ENCODE peak calls at places on chromosomes 11 and 22, in ten cellular contexts. A, N, V, K, M, Y, W, C, P and S are unnamed samples.

GRCh38 chr11:125262194-125262824 is 97.8 kb downstream of the PKNOX2 start:
- DNase-seq in A (no peak), N (no peak), V (no peak), K (no peak), M (no peak), Y (no peak), W (no peak), C (no peak), P (no peak), S (no peak)

GRCh38 chr11:27700351-27701261 is at the start of gene BDNF:
- DNase-seq in A (peak), N (peak), V (no peak), K (peak), M (peak), Y (peak), W (peak), C (peak), P (peak), S (peak)

GRCh38 chr11:46674463-46675287 is 25.7 kb downstream of the ARHGAP1 start:
- DNase-seq in A (peak), N (peak), V (no peak), K (no peak), M (peak), Y (peak), W (peak), C (no peak), P (peak), S (no peak)

GRCh38 chr11:68008381-68009337 is 1.5 kb upstream of the ALDH3B1 start:
- DNase-seq in A (no peak), N (no peak), V (peak), K (no peak), M (no peak), Y (peak), W (no peak), C (no peak), P (no peak), S (no peak)

GRCh38 chr11:33835143-33835878 is 56.6 kb downstream of the LMO2 start:
- DNase-seq in A (peak), N (no peak), V (no peak), K (peak), M (peak), Y (no peak), W (peak), C (peak), P (no peak), S (no peak)

GRCh38 chr11:19676508-19677379 is 35.9 kb upstream of the NAV2 start:
- DNase-seq in A (no peak), N (no peak), V (no peak), K (no peak), M (peak), Y (no peak), W (no peak), C (no peak), P (no peak), S (no peak)

GRCh38 chr11:17224727-17225126 is 16.9 kb upstream of the PIK3C2A start:
- DNase-seq in A (no peak), N (no peak), V (no peak), K (no peak), M (peak), Y (no peak), W (no peak), C (no peak), P (no peak), S (no peak)

GRCh38 chr11:125069796-125070195 is 6.7 kb downstream of the SLC37A2 start:
- DNase-seq in A (peak), N (no peak), V (no peak), K (no peak), M (peak), Y (peak), W (peak), C (no peak), P (no peak), S (no peak)

GRCh38 chr11:113529606-113530005 is 54.4 kb upstream of the DRD2 start:
- DNase-seq in A (no peak), N (no peak), V (no peak), K (no peak), M (no peak), Y (no peak), W (no peak), C (no peak), P (no peak), S (no peak)

GRCh38 chr11:10659339-10660216 is 34.0 kb downstream of the IRAG1 start:
- DNase-seq in A (peak), N (peak), V (no peak), K (peak), M (peak), Y (peak), W (peak), C (peak), P (no peak), S (no peak)

GRCh38 chr11:70371241-70371640 is 27.1 kb upstream of the CTTN start:
- DNase-seq in A (peak), N (no peak), V (no peak), K (no peak), M (no peak), Y (no peak), W (peak), C (no peak), P (no peak), S (no peak)

GRCh38 chr22:37260939-37261338 is 16.9 kb upstream of the RAC2 start:
- DNase-seq in A (peak), N (peak), V (peak), K (peak), M (peak), Y (peak), W (no peak), C (peak), P (peak), S (peak)

GRCh38 chr22:34067031-34067430 is 146.8 kb upstream of the LARGE1 start:
- DNase-seq in A (no peak), N (no peak), V (no peak), K (no peak), M (no peak), Y (no peak), W (no peak), C (no peak), P (no peak), S (no peak)

GRCh38 chr11:100870138-100870537 is 183.1 kb downstream of the ARHGAP42 start:
- DNase-seq in A (no peak), N (no peak), V (no peak), K (no peak), M (no peak), Y (no peak), W (no peak), C (no peak), P (no peak), S (no peak)

GRCh38 chr11:37504066-37504611 is 906.1 kb upstream of the RAG2 start:
- DNase-seq in A (peak), N (no peak), V (no peak), K (peak), M (peak), Y (no peak), W (peak), C (peak), P (no peak), S (peak)

GRCh38 chr22:49075150-49075549 is 752.5 kb downstream of the BRD1 start:
- DNase-seq in A (no peak), N (no peak), V (no peak), K (no peak), M (no peak), Y (peak), W (no peak), C (no peak), P (no peak), S (no peak)

GRCh38 chr22:45478108-45478771 is 24.4 kb upstream of the FBLN1 start:
- DNase-seq in A (peak), N (no peak), V (peak), K (peak), M (peak), Y (peak), W (peak), C (no peak), P (no peak), S (no peak)

GRCh38 chr11:75369846-75370245 is 18.4 kb upstream of the ARRB1 start:
- DNase-seq in A (no peak), N (no peak), V (no peak), K (no peak), M (no peak), Y (no peak), W (no peak), C (no peak), P (no peak), S (no peak)

GRCh38 chr22:46686221-46686872 is 51.7 kb downstream of the CERK start:
- DNase-seq in A (no peak), N (no peak), V (no peak), K (no peak), M (no peak), Y (no peak), W (no peak), C (no peak), P (no peak), S (no peak)

GRCh38 chr22:46682011-46682731 is 55.9 kb downstream of the CERK start:
- DNase-seq in A (no peak), N (no peak), V (no peak), K (no peak), M (no peak), Y (no peak), W (no peak), C (no peak), P (no peak), S (no peak)

GRCh38 chr22:46687460-46687859 is 50.6 kb downstream of the CERK start:
- DNase-seq in A (no peak), N (no peak), V (no peak), K (no peak), M (no peak), Y (no peak), W (no peak), C (no peak), P (no peak), S (no peak)

GRCh38 chr22:46687045-46687444 is 51.0 kb downstream of the CERK start:
- DNase-seq in A (no peak), N (no peak), V (no peak), K (no peak), M (no peak), Y (no peak), W (no peak), C (no peak), P (no peak), S (no peak)

GRCh38 chr22:46684706-46685105 is 53.3 kb downstream of the CERK start:
- DNase-seq in A (no peak), N (no peak), V (no peak), K (no peak), M (no peak), Y (no peak), W (no peak), C (peak), P (no peak), S (peak)
- TF ChIP-seq CTCF in A (no peak), N (no peak), V (no peak), K (no peak), M (no peak), Y (no peak), W (no peak), C (no peak), P (no peak), S (no peak)

GRCh38 chr11:61871158-61871597 is 20.2 kb downstream of the FADS3 start:
- DNase-seq in A (peak), N (peak), V (peak), K (peak), M (peak), Y (peak), W (peak), C (peak), P (peak), S (peak)
- TF ChIP-seq CTCF in A (peak), N (peak), V (peak), K (peak), M (peak), Y (peak), W (peak), C (peak), P (peak), S (peak)

DNA sequence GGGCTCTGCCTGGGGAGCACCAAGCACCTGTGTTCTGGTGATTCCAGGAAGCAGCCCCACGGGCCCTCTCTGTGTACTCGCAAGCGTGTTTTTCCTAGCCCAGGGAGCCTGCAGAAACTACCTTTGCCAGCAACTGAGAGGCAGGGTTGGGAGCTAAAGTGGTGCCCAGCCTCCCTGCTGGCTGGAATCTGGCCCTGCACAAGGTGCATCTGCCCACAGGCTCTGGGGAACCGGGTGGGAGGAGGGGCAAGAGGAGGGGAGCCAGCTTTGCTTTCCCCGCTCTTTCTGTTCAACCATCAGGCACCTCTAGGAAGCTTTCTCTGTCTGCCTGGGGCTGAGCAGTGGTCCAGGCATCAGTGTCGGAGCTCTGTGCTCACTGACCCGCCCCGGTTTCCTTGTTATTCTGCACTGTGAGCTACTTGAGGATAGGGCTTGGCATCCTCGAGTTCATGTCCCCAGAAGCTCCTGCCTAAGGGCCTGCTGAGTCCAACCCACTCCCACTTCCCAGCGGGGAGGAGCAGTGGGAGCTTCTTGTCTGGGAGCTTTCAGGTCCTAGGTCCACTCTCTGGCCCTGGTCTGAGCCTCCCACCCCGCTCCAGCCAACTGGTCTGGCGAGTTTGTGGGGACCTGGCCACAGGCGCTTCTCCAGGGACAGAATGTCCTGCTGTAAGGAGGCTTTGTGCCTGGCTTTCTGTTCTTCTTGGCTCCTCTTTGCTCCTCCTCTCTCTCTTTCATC is 14.9 kb downstream of the DAGLA start:
- DNase-seq in A (no peak), N (no peak), V (peak), K (no peak), M (no peak), Y (peak), W (no peak), C (no peak), P (no peak), S (no peak)
- TF ChIP-seq CTCF in A (peak), N (no peak), V (peak), K (peak), M (peak), Y (peak), W (peak), C (no peak), P (no peak), S (no peak)

GRCh38 chr11:66438504-66439466 is at the start of gene MRPL11:
- DNase-seq in A (peak), N (peak), V (peak), K (peak), M (peak), Y (peak), W (peak), C (peak), P (peak), S (peak)

GRCh38 chr11:66443602-66444001 is 5.0 kb upstream of the MRPL11 start:
- DNase-seq in A (peak), N (no peak), V (no peak), K (peak), M (peak), Y (no peak), W (peak), C (no peak), P (no peak), S (no peak)

GRCh38 chr11:66432597-66432996 is 6.1 kb downstream of the MRPL11 start:
- DNase-seq in A (no peak), N (no peak), V (no peak), K (no peak), M (no peak), Y (no peak), W (no peak), C (no peak), P (no peak), S (no peak)

DNA sequence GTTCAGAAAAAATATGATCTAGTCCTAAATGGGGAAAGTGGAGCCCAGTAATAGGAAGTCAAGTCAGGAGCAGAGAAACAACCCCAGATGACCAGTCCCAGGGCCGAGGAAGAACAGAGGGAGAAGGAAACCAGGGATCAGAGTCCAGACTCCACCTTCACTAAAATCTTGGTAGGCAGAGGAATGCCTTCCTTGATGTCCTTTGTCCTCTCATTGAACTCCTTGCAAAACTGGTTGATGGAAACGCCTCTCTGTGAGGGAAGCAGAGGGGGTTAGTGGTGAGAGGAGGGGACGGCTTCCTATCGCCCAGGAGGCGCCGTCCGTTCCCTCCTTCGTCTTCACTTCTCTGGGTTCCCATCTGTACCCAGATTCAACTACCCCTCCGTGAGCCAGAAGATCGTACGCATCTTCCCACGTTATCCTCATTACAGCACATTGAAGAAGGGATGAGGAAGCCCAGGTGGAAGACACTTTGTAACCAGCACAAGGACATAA is 592 bp downstream of the MRPL11 start:
- DNase-seq in A (no peak), N (no peak), V (no peak), K (no peak), M (no peak), Y (no peak), W (no peak), C (no peak), P (no peak), S (no peak)
- TF ChIP-seq CTCF in A (no peak), N (no peak), V (no peak), K (no peak), M (no peak), Y (no peak), W (no peak), C (no peak), P (no peak), S (no peak)

GRCh38 chr22:28103596-28103995 is 184.5 kb upstream of the PITPNB start:
- DNase-seq in A (no peak), N (no peak), V (no peak), K (no peak), M (peak), Y (no peak), W (no peak), C (no peak), P (no peak), S (no peak)

GRCh38 chr22:28105988-28106387 is 186.9 kb upstream of the PITPNB start:
- DNase-seq in A (no peak), N (peak), V (no peak), K (no peak), M (no peak), Y (no peak), W (no peak), C (no peak), P (no peak), S (no peak)

GRCh38 chr22:28102413-28102812 is 183.4 kb upstream of the PITPNB start:
- DNase-seq in A (no peak), N (no peak), V (no peak), K (no peak), M (no peak), Y (no peak), W (no peak), C (no peak), P (no peak), S (no peak)

GRCh38 chr22:28106601-28107000 is 187.5 kb upstream of the PITPNB start:
- DNase-seq in A (no peak), N (no peak), V (no peak), K (no peak), M (no peak), Y (no peak), W (no peak), C (no peak), P (no peak), S (no peak)

DNA sequence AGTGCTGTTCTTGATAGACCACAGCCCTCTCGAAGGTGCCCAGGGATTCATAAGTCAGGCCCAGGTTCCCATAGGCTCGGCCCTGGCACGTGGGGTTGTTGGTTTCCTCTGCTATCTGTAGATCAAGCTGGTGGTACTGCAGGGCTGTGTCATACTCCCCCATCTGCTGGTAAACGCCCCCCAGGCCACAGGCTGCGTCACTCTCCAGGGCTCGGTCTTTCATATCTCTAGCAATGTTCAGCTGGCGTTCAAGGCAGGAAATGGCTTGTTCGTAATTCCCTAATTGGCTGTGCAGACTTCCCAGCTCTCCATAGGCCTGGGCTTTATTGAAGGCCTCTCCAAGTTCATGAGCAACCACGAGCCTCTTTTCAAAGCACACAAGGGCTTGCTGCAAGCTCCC is 186.3 kb upstream of the PITPNB start:
- DNase-seq in A (no peak), N (no peak), V (no peak), K (no peak), M (peak), Y (no peak), W (no peak), C (no peak), P (no peak), S (no peak)
- TF ChIP-seq CTCF in A (no peak), N (no peak), V (no peak), K (no peak), M (no peak), Y (no peak), W (no peak), C (no peak), P (no peak), S (no peak)

GRCh38 chr11:43852057-43852636 is 28.5 kb upstream of the ALKBH3 start:
- DNase-seq in A (peak), N (peak), V (no peak), K (peak), M (peak), Y (no peak), W (peak), C (peak), P (peak), S (peak)
- TF ChIP-seq CTCF in A (peak), N (peak), V (peak), K (peak), M (peak), Y (peak), W (peak), C (peak), P (peak), S (peak)

GRCh38 chr11:63681208-63682044 is at the start of gene RTN3:
- DNase-seq in A (peak), N (peak), V (peak), K (peak), M (peak), Y (peak), W (peak), C (peak), P (peak), S (peak)

GRCh38 chr11:63686912-63687311 is 5.6 kb downstream of the RTN3 start:
- DNase-seq in A (no peak), N (no peak), V (no peak), K (no peak), M (no peak), Y (no peak), W (no peak), C (no peak), P (no peak), S (no peak)

GRCh38 chr11:63683133-63683991 is 2.1 kb downstream of the RTN3 start:
- DNase-seq in A (peak), N (no peak), V (no peak), K (peak), M (peak), Y (no peak), W (no peak), C (no peak), P (no peak), S (no peak)

GRCh38 chr11:63680842-63681207 is 475 bp upstream of the RTN3 start:
- DNase-seq in A (no peak), N (no peak), V (no peak), K (no peak), M (no peak), Y (no peak), W (peak), C (peak), P (no peak), S (peak)

GRCh38 chr11:63682045-63682915 is 980 bp downstream of the RTN3 start:
- DNase-seq in A (no peak), N (peak), V (peak), K (no peak), M (peak), Y (no peak), W (no peak), C (peak), P (no peak), S (peak)
- TF ChIP-seq CTCF in A (no peak), N (peak), V (no peak), K (peak), M (no peak), Y (no peak), W (no peak), C (peak), P (no peak), S (no peak)